ENCODE peak calls at places on chromosomes 2 and 18, in four cellular contexts. One of them, this sample, is unnamed.

GRCh38 chr2:224938670-224939309 is 103.5 kb downstream of the DOCK10 start:
- DNase-seq in body of pancreas: no peak
- DNase-seq in astrocyte of the cerebellum: no peak
- DNase-seq in SK-N-SH: no peak
- DNase-seq in this sample: peak

GRCh38 chr2:68740184-68740914 is 5.7 kb downstream of the ARHGAP25 start:
- DNase-seq in body of pancreas: no peak
- DNase-seq in SK-N-SH: no peak
- DNase-seq in astrocyte of the cerebellum: no peak
- DNase-seq in this sample: no peak

GRCh38 chr18:12282436-12283039 is 25.5 kb upstream of the TUBB6 start:
- DNase-seq in astrocyte of the cerebellum: peak
- DNase-seq in SK-N-SH: no peak
- DNase-seq in body of pancreas: no peak
- DNase-seq in this sample: no peak

GRCh38 chr18:65235966-65236634 is 514.7 kb upstream of the CDH7 start:
- DNase-seq in body of pancreas: no peak
- DNase-seq in SK-N-SH: peak
- DNase-seq in astrocyte of the cerebellum: peak
- DNase-seq in this sample: peak

GRCh38 chr2:38171208-38171858 is 95.4 kb upstream of the CYP1B1 start:
- DNase-seq in body of pancreas: no peak
- DNase-seq in astrocyte of the cerebellum: no peak
- DNase-seq in SK-N-SH: no peak
- DNase-seq in this sample: no peak

GRCh38 chr2:69565431-69565839 is 78.1 kb downstream of the AAK1 start:
- DNase-seq in astrocyte of the cerebellum: no peak
- DNase-seq in SK-N-SH: peak
- DNase-seq in body of pancreas: peak
- DNase-seq in this sample: no peak

GRCh38 chr2:43459455-43459854 is 136.4 kb downstream of the THADA start:
- DNase-seq in astrocyte of the cerebellum: no peak
- DNase-seq in SK-N-SH: no peak
- DNase-seq in body of pancreas: no peak
- DNase-seq in this sample: no peak

GRCh38 chr18:80148316-80149199 is 39.5 kb downstream of the ADNP2 start:
- DNase-seq in astrocyte of the cerebellum: no peak
- DNase-seq in SK-N-SH: no peak
- DNase-seq in body of pancreas: peak
- DNase-seq in this sample: no peak

GRCh38 chr2:197674546-197674945 is 841 bp downstream of the RFTN2 start:
- DNase-seq in astrocyte of the cerebellum: no peak
- DNase-seq in body of pancreas: no peak
- DNase-seq in SK-N-SH: no peak
- DNase-seq in this sample: no peak

GRCh38 chr18:46053368-46054095 is 18.5 kb downstream of the PSTPIP2 start:
- DNase-seq in astrocyte of the cerebellum: peak
- DNase-seq in body of pancreas: no peak
- DNase-seq in SK-N-SH: no peak
- DNase-seq in this sample: no peak

GRCh38 chr2:25323042-25323514 is 18.6 kb downstream of the DNMT3A start:
- DNase-seq in astrocyte of the cerebellum: no peak
- DNase-seq in body of pancreas: no peak
- DNase-seq in SK-N-SH: no peak
- DNase-seq in this sample: no peak

GRCh38 chr2:9656270-9656766 is 25.5 kb upstream of the YWHAQ start:
- DNase-seq in astrocyte of the cerebellum: peak
- DNase-seq in body of pancreas: no peak
- DNase-seq in SK-N-SH: no peak
- DNase-seq in this sample: peak

GRCh38 chr2:127217470-127218325 is 2.4 kb downstream of the CYP27C1 start:
- DNase-seq in body of pancreas: no peak
- DNase-seq in SK-N-SH: no peak
- DNase-seq in astrocyte of the cerebellum: no peak
- DNase-seq in this sample: no peak

GRCh38 chr2:131104487-131105155 is 515 bp upstream of the PLEKHB2 start:
- DNase-seq in SK-N-SH: peak
- DNase-seq in body of pancreas: peak
- DNase-seq in astrocyte of the cerebellum: peak
- DNase-seq in this sample: no peak

GRCh38 chr18:79952996-79953559 is 1.6 kb upstream of the SLC66A2 start:
- DNase-seq in SK-N-SH: no peak
- DNase-seq in astrocyte of the cerebellum: no peak
- DNase-seq in body of pancreas: peak
- DNase-seq in this sample: no peak

GRCh38 chr2:152228215-152228614 is 52.7 kb upstream of the STAM2 start:
- DNase-seq in SK-N-SH: no peak
- DNase-seq in astrocyte of the cerebellum: no peak
- DNase-seq in body of pancreas: no peak
- DNase-seq in this sample: no peak

GRCh38 chr2:134306521-134306920 is 52.6 kb downstream of the MGAT5 start:
- DNase-seq in body of pancreas: no peak
- DNase-seq in astrocyte of the cerebellum: no peak
- DNase-seq in SK-N-SH: no peak
- DNase-seq in this sample: no peak

GRCh38 chr2:240737958-240738357 is 46.3 kb downstream of the AQP12A start:
- DNase-seq in SK-N-SH: peak
- DNase-seq in astrocyte of the cerebellum: no peak
- DNase-seq in body of pancreas: no peak
- DNase-seq in this sample: no peak

GRCh38 chr2:130808482-130809268 is 28.0 kb upstream of the ARHGEF4 start:
- DNase-seq in astrocyte of the cerebellum: peak
- DNase-seq in SK-N-SH: no peak
- DNase-seq in body of pancreas: no peak
- DNase-seq in this sample: no peak

GRCh38 chr2:231300020-231300721 is 95.3 kb upstream of the B3GNT7 start:
- DNase-seq in astrocyte of the cerebellum: no peak
- DNase-seq in SK-N-SH: no peak
- DNase-seq in body of pancreas: peak
- DNase-seq in this sample: no peak

GRCh38 chr2:190763901-190764514 is 115.1 kb downstream of the NAB1 start:
- DNase-seq in SK-N-SH: no peak
- DNase-seq in astrocyte of the cerebellum: no peak
- DNase-seq in body of pancreas: no peak
- DNase-seq in this sample: no peak

GRCh38 chr2:68083346-68083745 is 20.5 kb upstream of the C1D start:
- DNase-seq in astrocyte of the cerebellum: no peak
- DNase-seq in body of pancreas: no peak
- DNase-seq in SK-N-SH: no peak
- DNase-seq in this sample: no peak

GRCh38 chr2:85605406-85606115 is 3.1 kb upstream of the TMEM150A start:
- DNase-seq in SK-N-SH: no peak
- DNase-seq in body of pancreas: no peak
- DNase-seq in astrocyte of the cerebellum: peak
- DNase-seq in this sample: peak

GRCh38 chr2:121052023-121052422 is 233.0 kb downstream of the TFCP2L1 start:
- DNase-seq in SK-N-SH: no peak
- DNase-seq in astrocyte of the cerebellum: no peak
- DNase-seq in body of pancreas: no peak
- DNase-seq in this sample: no peak

GRCh38 chr2:176395273-176395854 is 126.1 kb downstream of the MTX2 start:
- DNase-seq in astrocyte of the cerebellum: no peak
- DNase-seq in body of pancreas: no peak
- DNase-seq in SK-N-SH: no peak
- DNase-seq in this sample: no peak

GRCh38 chr2:172613610-172614231 is 57.8 kb downstream of the PDK1 start:
- DNase-seq in astrocyte of the cerebellum: no peak
- DNase-seq in SK-N-SH: no peak
- DNase-seq in body of pancreas: no peak
- DNase-seq in this sample: no peak

GRCh38 chr18:22663378-22663777 is 245.7 kb upstream of the CTAGE1 start:
- DNase-seq in astrocyte of the cerebellum: no peak
- DNase-seq in body of pancreas: no peak
- DNase-seq in SK-N-SH: no peak
- DNase-seq in this sample: no peak

GRCh38 chr2:160353166-160353565 is 140.4 kb downstream of the RBMS1 start:
- DNase-seq in body of pancreas: no peak
- DNase-seq in SK-N-SH: no peak
- DNase-seq in astrocyte of the cerebellum: no peak
- DNase-seq in this sample: no peak

GRCh38 chr18:58674159-58674558 is 2.9 kb downstream of the MALT1 start:
- DNase-seq in SK-N-SH: no peak
- DNase-seq in astrocyte of the cerebellum: no peak
- DNase-seq in body of pancreas: no peak
- DNase-seq in this sample: no peak

GRCh38 chr2:26582890-26583289 is 58.3 kb downstream of the CIB4 start:
- DNase-seq in SK-N-SH: peak
- DNase-seq in body of pancreas: no peak
- DNase-seq in astrocyte of the cerebellum: no peak
- DNase-seq in this sample: no peak

GRCh38 chr2:80022018-80022417 is 282.5 kb downstream of the LRRTM1 start:
- DNase-seq in astrocyte of the cerebellum: no peak
- DNase-seq in SK-N-SH: no peak
- DNase-seq in body of pancreas: no peak
- DNase-seq in this sample: no peak

GRCh38 chr18:939167-939566 is 34.5 kb downstream of the ADCYAP1 start:
- DNase-seq in body of pancreas: no peak
- DNase-seq in astrocyte of the cerebellum: no peak
- DNase-seq in SK-N-SH: no peak
- DNase-seq in this sample: no peak

GRCh38 chr2:184004289-184004944 is 593.9 kb upstream of the ZNF804A start:
- DNase-seq in astrocyte of the cerebellum: no peak
- DNase-seq in body of pancreas: no peak
- DNase-seq in SK-N-SH: no peak
- DNase-seq in this sample: no peak

GRCh38 chr2:6877402-6878305 is at the start of gene RSAD2:
- DNase-seq in body of pancreas: peak
- DNase-seq in astrocyte of the cerebellum: peak
- DNase-seq in SK-N-SH: no peak
- DNase-seq in this sample: peak

GRCh38 chr2:6881036-6881435 is 3.5 kb downstream of the RSAD2 start:
- DNase-seq in body of pancreas: no peak
- DNase-seq in SK-N-SH: no peak
- DNase-seq in astrocyte of the cerebellum: no peak
- DNase-seq in this sample: no peak

GRCh38 chr2:6881516-6881915 is 3.9 kb downstream of the RSAD2 start:
- DNase-seq in body of pancreas: no peak
- DNase-seq in astrocyte of the cerebellum: no peak
- DNase-seq in SK-N-SH: no peak
- DNase-seq in this sample: no peak

GRCh38 chr2:6880200-6880733 is 2.7 kb downstream of the RSAD2 start:
- DNase-seq in SK-N-SH: no peak
- DNase-seq in body of pancreas: no peak
- DNase-seq in astrocyte of the cerebellum: no peak
- DNase-seq in this sample: no peak

DNA sequence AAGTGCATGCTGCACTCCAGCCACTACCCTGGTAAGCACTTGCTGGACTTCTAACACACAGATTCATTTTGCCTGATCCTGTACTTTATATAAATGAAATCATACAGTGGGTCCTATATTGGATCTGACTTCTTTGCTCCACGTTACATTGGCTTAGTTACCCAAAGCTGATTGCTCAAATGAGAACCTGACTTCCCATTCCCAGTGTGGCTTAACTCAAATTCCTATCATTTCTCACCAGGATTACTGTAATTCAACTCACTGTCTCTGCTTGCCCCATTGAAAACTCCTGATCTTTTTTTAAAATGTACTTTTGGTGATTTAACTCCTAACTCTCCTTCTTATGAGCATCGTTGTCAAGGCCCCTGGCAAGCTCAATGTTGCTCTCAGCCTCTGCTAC is 1.4 kb downstream of the RSAD2 start:
- DNase-seq in SK-N-SH: no peak
- DNase-seq in body of pancreas: no peak
- DNase-seq in astrocyte of the cerebellum: no peak
- DNase-seq in this sample: peak
- H3K4me3 ChIP-seq in SK-N-SH: no peak
- H3K4me3 ChIP-seq in body of pancreas: no peak
- H3K4me3 ChIP-seq in astrocyte of the cerebellum: no peak
- H3K4me3 ChIP-seq in this sample: no peak

DNA sequence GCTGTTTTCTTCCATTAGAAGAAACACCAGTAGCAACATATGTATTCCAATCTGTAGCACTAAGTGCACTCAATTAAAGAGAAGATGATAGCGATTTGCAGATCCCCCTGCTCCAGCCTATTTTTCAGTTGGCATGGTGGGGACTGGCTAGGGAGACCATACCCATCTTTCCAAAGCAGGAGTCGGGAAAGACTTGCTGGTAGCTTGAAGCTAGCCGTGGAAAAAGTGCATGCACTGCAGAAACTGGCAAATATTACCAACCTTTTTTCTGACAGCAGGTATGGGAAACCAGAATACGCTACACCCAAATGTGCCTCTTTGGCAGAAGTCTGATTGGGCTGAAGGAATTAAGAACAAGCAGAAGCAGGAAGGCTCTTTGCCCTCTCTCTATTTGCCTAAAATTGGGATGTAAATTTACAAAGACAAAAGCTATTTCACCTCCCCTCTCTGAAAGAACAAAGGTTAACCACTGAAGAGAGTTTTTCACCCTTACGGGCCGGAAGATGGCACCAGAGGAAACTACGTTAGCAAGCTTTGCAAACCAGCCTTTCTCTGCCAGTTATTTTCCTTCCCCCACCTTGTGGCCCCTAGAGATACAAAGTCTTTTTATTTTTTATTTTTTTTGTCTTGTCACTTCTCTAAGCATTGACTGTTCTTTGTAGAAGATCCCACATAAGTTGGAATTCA is 273.1 kb downstream of the DLGAP1 start:
- DNase-seq in SK-N-SH: no peak
- DNase-seq in astrocyte of the cerebellum: no peak
- DNase-seq in body of pancreas: no peak
- DNase-seq in this sample: no peak
- TF ChIP-seq CTCF in SK-N-SH: peak
- TF ChIP-seq CTCF in astrocyte of the cerebellum: no peak
- TF ChIP-seq CTCF in body of pancreas: no peak
- TF ChIP-seq CTCF in this sample: no peak

DNA sequence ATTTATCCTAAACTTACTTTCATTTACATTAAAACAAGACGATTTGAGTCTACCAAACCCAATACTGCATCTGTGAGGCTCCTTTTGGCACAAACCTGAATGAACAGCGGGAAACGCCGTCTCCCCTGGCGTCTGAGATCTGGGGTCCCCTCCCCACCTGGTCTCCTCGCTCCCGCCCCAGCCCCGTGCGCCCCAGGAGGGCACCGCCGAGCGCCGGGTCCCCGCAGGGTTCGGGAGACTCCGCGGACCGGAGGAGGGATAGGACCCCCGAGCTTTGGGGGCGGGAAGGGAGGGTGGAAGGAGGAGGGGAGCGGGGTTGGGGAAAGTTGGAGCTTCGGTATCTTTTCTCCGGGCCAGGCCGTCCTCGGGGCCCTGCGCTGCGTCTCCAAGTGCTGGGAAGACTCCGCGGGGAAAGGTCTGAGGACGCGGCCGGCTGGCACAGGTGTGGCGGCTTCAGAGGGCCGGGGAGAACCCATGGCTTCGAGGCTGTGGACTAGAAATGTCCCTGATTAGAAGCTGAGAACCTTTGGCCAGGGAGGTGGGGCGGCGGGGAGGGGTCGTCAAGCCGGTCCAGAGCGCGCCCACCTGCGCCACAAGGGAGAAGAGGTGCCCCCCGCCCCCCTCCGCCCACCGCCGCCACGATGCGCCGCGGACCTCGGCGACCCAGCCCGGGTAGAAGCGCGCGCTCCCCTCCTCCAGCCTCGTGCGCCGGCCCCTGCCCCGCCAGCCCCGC is 589 bp upstream of the SNTG2 start:
- DNase-seq in body of pancreas: no peak
- DNase-seq in astrocyte of the cerebellum: no peak
- DNase-seq in SK-N-SH: peak
- DNase-seq in this sample: no peak
- H3K4me3 ChIP-seq in body of pancreas: peak
- H3K4me3 ChIP-seq in astrocyte of the cerebellum: peak
- H3K4me3 ChIP-seq in SK-N-SH: peak
- H3K4me3 ChIP-seq in this sample: peak

GRCh38 chr18:54330768-54331548 is 26.7 kb downstream of the STARD6 start:
- DNase-seq in astrocyte of the cerebellum: no peak
- DNase-seq in body of pancreas: no peak
- DNase-seq in SK-N-SH: no peak
- DNase-seq in this sample: no peak
- TF ChIP-seq CTCF in astrocyte of the cerebellum: no peak
- TF ChIP-seq CTCF in body of pancreas: no peak
- TF ChIP-seq CTCF in SK-N-SH: peak
- TF ChIP-seq CTCF in this sample: no peak

This sample was measured in retinal pigment epithelial cell.